ENCODE peak calls at places on chromosomes 5 and 9, in five cellular contexts. Y, G, S, X and J are unnamed samples.

GRCh38 chr5:53694520-53695022 is 134.1 kb downstream of the NDUFS4 start:
- DNase-seq in Y (no peak), G (no peak), S (no peak), X (no peak), J (no peak)

GRCh38 chr9:132864277-132864676 is 13.8 kb downstream of the AK8 start:
- DNase-seq in Y (no peak), G (no peak), S (no peak), X (no peak), J (no peak)

GRCh38 chr5:116681334-116682013 is 106.9 kb upstream of the SEMA6A start:
- DNase-seq in Y (no peak), G (no peak), S (no peak), X (no peak), J (no peak)

GRCh38 chr9:127973169-127974001 is 7.4 kb downstream of the EEIG1 start:
- DNase-seq in Y (peak), G (no peak), S (peak), X (no peak), J (no peak)

GRCh38 chr5:109865636-109866035 is 175.9 kb downstream of the MAN2A1 start:
- DNase-seq in Y (peak), G (peak), S (no peak), X (no peak), J (no peak)

GRCh38 chr9:33946779-33947535 is 101.7 kb downstream of the UBAP2 start:
- DNase-seq in Y (no peak), G (peak), S (no peak), X (no peak), J (no peak)

GRCh38 chr9:27654629-27655285 is 81.5 kb upstream of the C9orf72 start:
- DNase-seq in Y (no peak), G (no peak), S (no peak), X (no peak), J (no peak)

GRCh38 chr9:125421591-125422181 is 160.1 kb downstream of the GAPVD1 start:
- DNase-seq in Y (no peak), G (no peak), S (no peak), X (no peak), J (no peak)

GRCh38 chr5:61048534-61048933 is 103.5 kb downstream of the NDUFAF2 start:
- DNase-seq in Y (no peak), G (peak), S (no peak), X (no peak), J (no peak)

GRCh38 chr5:141876628-141877477 is 1.4 kb downstream of the PCDH1 start:
- DNase-seq in Y (peak), G (no peak), S (no peak), X (no peak), J (peak)

GRCh38 chr5:1322036-1322903 is 22.6 kb downstream of the CLPTM1L start:
- DNase-seq in Y (no peak), G (no peak), S (no peak), X (no peak), J (no peak)

GRCh38 chr9:122777052-122777451 is 11.7 kb upstream of the OR5C1 start:
- DNase-seq in Y (no peak), G (no peak), S (no peak), X (no peak), J (no peak)

GRCh38 chr5:172713113-172713808 is 57.7 kb downstream of the DUSP1 start:
- DNase-seq in Y (no peak), G (peak), S (peak), X (peak), J (peak)

GRCh38 chr5:109409061-109409843 is 522 bp downstream of the PJA2 start:
- DNase-seq in Y (peak), G (peak), S (peak), X (peak), J (peak)

GRCh38 chr9:111037744-111038335 is 430 bp downstream of the LPAR1 start:
- DNase-seq in Y (no peak), G (peak), S (no peak), X (no peak), J (peak)

GRCh38 chr5:78908173-78908901 is 76.8 kb downstream of the ARSB start:
- DNase-seq in Y (peak), G (peak), S (peak), X (no peak), J (no peak)

GRCh38 chr5:72648511-72648910 is 141.3 kb upstream of the ZNF366 start:
- DNase-seq in Y (no peak), G (no peak), S (no peak), X (no peak), J (no peak)

GRCh38 chr5:180156141-180156540 is 52.9 kb downstream of the RASGEF1C start:
- DNase-seq in Y (no peak), G (no peak), S (no peak), X (no peak), J (no peak)

GRCh38 chr9:81915801-81916505 is 12.3 kb upstream of the SPATA31D4 start:
- DNase-seq in Y (no peak), G (no peak), S (no peak), X (no peak), J (no peak)

GRCh38 chr5:135041145-135041587 is 7.1 kb upstream of the PITX1 start:
- DNase-seq in Y (no peak), G (no peak), S (no peak), X (no peak), J (no peak)

GRCh38 chr5:81268797-81269196 is 32.6 kb upstream of the ZCCHC9 start:
- DNase-seq in Y (no peak), G (peak), S (no peak), X (no peak), J (no peak)

GRCh38 chr9:89606567-89607311 is 1.9 kb downstream of the GADD45G start:
- DNase-seq in Y (peak), G (peak), S (peak), X (no peak), J (no peak)

GRCh38 chr9:2411459-2412215 is 209.9 kb upstream of the VLDLR start:
- DNase-seq in Y (no peak), G (peak), S (no peak), X (no peak), J (no peak)

GRCh38 chr9:1337169-1337568 is 287.0 kb downstream of the DMRT2 start:
- DNase-seq in Y (no peak), G (peak), S (no peak), X (no peak), J (no peak)